ENCODE peak calls at places on chromosomes 5 and 9, in six cellular contexts. Q, P, M, Z, N and K are unnamed samples.

GRCh38 chr5:1799110-1799601 is 481 bp downstream of the MRPL36 start:
- DNase-seq in Z (no peak), P (no peak), M (peak; percentile 19), N (no peak), Q (peak; percentile 36), K (peak; percentile 40)

GRCh38 chr9:79644048-79644447 is 72.3 kb downstream of the TLE4 start:
- DNase-seq in Z (no peak), Q (no peak), N (no peak), P (no peak), M (no peak), K (no peak)

GRCh38 chr9:136614372-136614922 is 48.3 kb upstream of the EGFL7 start:
- DNase-seq in Z (no peak), Q (no peak), M (peak; percentile 89), P (no peak), N (no peak), K (peak; percentile 96)

GRCh38 chr9:132069046-132069898 is 10.4 kb downstream of the MED27 start:
- DNase-seq in P (no peak), N (no peak), Q (no peak), Z (no peak), M (peak; percentile 72), K (peak; percentile 47)

GRCh38 chr9:93231121-93231694 is 47.3 kb downstream of the WNK2 start:
- DNase-seq in Q (no peak), M (no peak), P (no peak), Z (no peak), N (no peak), K (no peak)

GRCh38 chr5:133868946-133869674 is 99.3 kb downstream of the C5orf15 start:
- DNase-seq in Z (no peak), M (peak; percentile 73), N (peak; percentile 53), P (peak; percentile 54), Q (peak; percentile 59), K (peak; percentile 61)

GRCh38 chr5:133910596-133910995 is 57.8 kb downstream of the C5orf15 start:
- DNase-seq in Z (no peak), Q (no peak), N (no peak), P (no peak), M (no peak), K (no peak)

GRCh38 chr5:56791396-56791795 is 24.0 kb upstream of the MAP3K1 start:
- DNase-seq in Q (no peak), M (no peak), N (no peak), Z (no peak), P (no peak), K (no peak)

GRCh38 chr5:131262953-131263541 is 806 bp upstream of the CDC42SE2 start:
- DNase-seq in N (no peak), P (no peak), Z (no peak), Q (peak; percentile 25), M (no peak), K (no peak)

GRCh38 chr9:11992866-11993265 is 700.3 kb upstream of the TYRP1 start:
- DNase-seq in N (no peak), P (peak; percentile 39), Z (no peak), Q (no peak), M (no peak), K (peak; percentile 20)

GRCh38 chr5:159133041-159133741 is 33.5 kb upstream of the EBF1 start:
- DNase-seq in P (peak; percentile 43), Z (no peak), Q (peak; percentile 27), N (no peak), M (peak; percentile 67), K (peak; percentile 76)

GRCh38 chr5:109316631-109317030 is 93.1 kb downstream of the PJA2 start:
- DNase-seq in Z (no peak), N (no peak), Q (no peak), P (no peak), M (peak; percentile 61), K (no peak)

GRCh38 chr5:157732784-157733262 is 1.6 kb downstream of the THG1L start:
- DNase-seq in N (no peak), P (no peak), M (no peak), Q (no peak), Z (no peak), K (peak; percentile 60)

GRCh38 chr9:70761139-70761538 is 346.7 kb upstream of the KLF9 start:
- DNase-seq in M (no peak), N (no peak), P (no peak), Z (no peak), Q (no peak), K (no peak)

GRCh38 chr9:33143241-33143642 is 23.9 kb downstream of the B4GALT1 start:
- DNase-seq in N (no peak), Z (no peak), Q (no peak), M (peak; percentile 80), P (no peak), K (peak; percentile 92)

GRCh38 chr5:149646564-149646963 is 65.3 kb downstream of the ARHGEF37 start:
- DNase-seq in P (no peak), M (peak; percentile 21), Q (no peak), N (no peak), Z (no peak), K (no peak)

GRCh38 chr5:172855597-172856292 is 21.7 kb downstream of the ERGIC1 start:
- DNase-seq in Z (no peak), P (no peak), N (no peak), M (no peak), Q (no peak), K (no peak)

GRCh38 chr9:113875917-113876805 is at the start of gene ZNF618:
- DNase-seq in P (peak; percentile 23), Z (no peak), M (no peak), Q (peak; percentile 35), N (no peak), K (peak; percentile 35)

GRCh38 chr9:9998491-9999287 is 614.1 kb downstream of the PTPRD start:
- DNase-seq in Q (peak; percentile 95), M (no peak), P (peak; percentile 9), Z (no peak), N (no peak), K (peak; percentile 47)

GRCh38 chr5:71492817-71493615 is 37.6 kb downstream of the BDP1 start:
- DNase-seq in M (no peak), N (no peak), Q (no peak), Z (no peak), P (no peak), K (no peak)

GRCh38 chr9:127012250-127012649 is 97.7 kb downstream of the RALGPS1 start:
- DNase-seq in Q (no peak), Z (no peak), P (no peak), M (no peak), N (no peak), K (no peak)

GRCh38 chr9:4080889-4081548 is 218.8 kb downstream of the GLIS3 start:
- DNase-seq in Z (no peak), N (peak; percentile 51), P (no peak), M (peak; percentile 53), Q (peak; percentile 72), K (no peak)

GRCh38 chr9:78856144-78856543 is 559.2 kb downstream of the PSAT1 start:
- DNase-seq in Q (no peak), P (no peak), M (peak; percentile 54), N (no peak), Z (no peak), K (no peak)

GRCh38 chr5:91020065-91020800 is 362.9 kb downstream of the ARRDC3 start:
- DNase-seq in M (peak; percentile 63), N (no peak), P (peak; percentile 36), Z (no peak), Q (peak; percentile 89), K (peak; percentile 74)

GRCh38 chr5:10334830-10335229 is 18.7 kb upstream of the MARCHF6 start:
- DNase-seq in M (no peak), P (no peak), Q (no peak), N (no peak), Z (no peak), K (no peak)

GRCh38 chr5:113487411-113487778 is 858 bp downstream of the MCC start:
- DNase-seq in M (peak; percentile 5), Q (peak; percentile 32), P (peak; percentile 18), N (peak; percentile 56), Z (no peak), K (peak; percentile 52)

GRCh38 chr5:151581841-151582583 is 9.1 kb downstream of the FAT2 start:
- DNase-seq in N (no peak), Z (no peak), M (no peak), P (no peak), Q (no peak), K (no peak)

DNA sequence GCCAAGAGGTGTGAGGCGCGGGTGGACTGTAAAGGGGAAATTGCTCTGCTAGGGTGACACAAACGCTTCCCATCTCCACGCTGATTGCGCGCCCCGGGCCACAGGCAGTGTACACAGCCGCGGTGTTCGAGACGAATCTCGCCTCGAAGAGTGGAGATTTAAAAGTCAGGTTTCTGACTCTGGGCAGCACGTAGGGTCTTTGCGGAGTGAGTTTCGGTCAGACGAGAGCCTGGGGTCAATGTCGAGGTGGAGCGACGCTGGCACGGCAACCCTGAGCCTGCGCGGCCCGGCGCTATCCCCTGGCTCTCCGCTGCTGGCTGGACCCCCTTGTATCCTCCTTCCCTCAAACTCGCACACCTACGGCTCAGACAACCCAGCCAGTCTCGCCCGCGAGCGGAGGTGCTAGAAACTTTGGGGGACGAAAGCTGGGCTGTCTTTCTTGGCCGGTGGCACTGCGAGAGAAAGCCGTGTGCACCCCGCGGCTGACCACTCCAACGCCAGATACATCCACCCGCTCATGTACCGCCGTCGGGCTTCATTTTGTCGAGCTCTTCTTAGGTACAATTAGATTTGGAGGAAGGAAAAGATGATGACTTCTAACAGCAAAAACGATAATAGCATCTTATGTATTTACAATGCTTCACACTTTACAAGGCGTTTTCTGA is 5.4 kb upstream of the FOXB2 start:
- DNase-seq in M (no peak), Z (no peak), Q (peak; percentile 21), N (peak; percentile 52), P (peak; percentile 21), K (no peak)
- H2BK15ac ChIP-seq in M (no peak overlapping the region), Z (peak overlapping the region; percentile 55), Q (no peak overlapping the region), N (no peak overlapping the region), P (no peak overlapping the region), K (no peak overlapping the region)

GRCh38 chr9:129962376-129962765 is 80.6 kb downstream of the FNBP1 start:
- DNase-seq in P (no peak), N (no peak), Q (peak; percentile 25), M (no peak), Z (no peak), K (peak; percentile 22)
- H2BK5ac ChIP-seq in P (no peak overlapping the region), N (no peak overlapping the region), Q (no peak overlapping the region), M (peak overlapping the region; percentile 69), Z (peak overlapping the region; percentile 1), K (no peak overlapping the region)

DNA sequence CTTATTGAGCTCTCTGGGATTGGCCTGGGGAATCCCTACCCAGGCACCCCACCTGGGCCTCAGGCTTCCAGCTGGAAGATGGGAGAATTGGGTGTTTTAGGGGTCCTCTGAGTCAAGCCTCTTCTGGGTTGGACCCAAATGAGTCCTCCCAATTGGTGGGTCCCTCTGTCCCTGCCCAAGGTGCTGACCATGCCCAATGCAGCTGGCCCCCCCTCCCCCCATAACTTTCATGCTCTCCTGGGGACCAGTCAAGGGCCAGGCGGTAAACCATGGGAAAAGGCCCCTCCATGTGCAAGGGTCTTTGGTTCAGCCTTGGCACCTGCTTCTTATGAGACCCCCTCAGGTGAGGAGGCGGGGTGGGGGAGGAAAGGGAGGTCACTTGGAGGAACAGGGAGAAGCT is 3.4 kb upstream of the PSD2 start:
- DNase-seq in P (no peak), N (no peak), Z (no peak), Q (no peak), M (no peak), K (no peak)
- H2BK15ac ChIP-seq in P (no peak overlapping the region), N (no peak overlapping the region), Z (no peak overlapping the region), Q (no peak overlapping the region), M (no peak overlapping the region), K (no peak overlapping the region)

DNA sequence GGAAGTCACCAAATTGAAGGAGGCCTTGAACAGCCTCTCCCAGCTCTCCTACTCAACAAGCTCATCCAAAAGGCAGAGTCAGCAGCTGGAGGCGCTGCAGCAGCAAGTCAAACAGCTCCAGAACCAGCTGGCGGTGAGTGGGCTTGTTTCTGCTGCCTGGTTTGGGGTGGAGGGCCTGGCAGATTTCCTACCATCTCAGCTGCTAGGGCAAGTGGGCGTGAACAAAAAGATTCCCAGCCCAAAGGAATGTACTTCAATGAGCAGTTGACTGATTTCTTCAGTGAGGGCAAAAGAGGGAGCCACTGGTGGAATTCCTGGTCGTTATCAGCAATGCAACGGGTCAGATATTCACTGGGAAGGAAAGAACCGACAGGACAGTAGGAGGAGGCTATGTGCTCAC is 12.6 kb upstream of the TTC23L start:
- DNase-seq in M (peak; percentile 23), Q (peak; percentile 79), P (no peak), Z (no peak), N (peak; percentile 32), K (no peak)
- H2BK5ac ChIP-seq in M (no peak overlapping the region), Q (no peak overlapping the region), P (no peak overlapping the region), Z (no peak overlapping the region), N (no peak overlapping the region), K (no peak overlapping the region)